ENCODE peak calls at places on chromosomes 7 and 10, in four cellular contexts. One of them, this sample, is unnamed.

GRCh38 chr7:1041471-1042160 is 2.7 kb upstream of the GPR146 start:
- DNase-seq in tibial artery: no peak
- DNase-seq in WTC11: no peak
- DNase-seq in fibroblast of mammary gland: no peak
- DNase-seq in this sample: no peak

GRCh38 chr10:123514996-123515395 is 151.2 kb upstream of the GPR26 start:
- DNase-seq in tibial artery: peak; percentile 48
- DNase-seq in WTC11: no peak
- DNase-seq in fibroblast of mammary gland: no peak
- DNase-seq in this sample: no peak

GRCh38 chr10:18829259-18829658 is 170.0 kb downstream of the ARL5B start:
- DNase-seq in tibial artery: no peak
- DNase-seq in WTC11: no peak
- DNase-seq in fibroblast of mammary gland: no peak
- DNase-seq in this sample: no peak

GRCh38 chr7:73487486-73487885 is 34.6 kb downstream of the BAZ1B start:
- DNase-seq in tibial artery: no peak
- DNase-seq in WTC11: no peak
- DNase-seq in fibroblast of mammary gland: peak; percentile 5
- DNase-seq in this sample: no peak

GRCh38 chr10:35563266-35563891 is 41.8 kb upstream of the GJD4 start:
- DNase-seq in tibial artery: no peak
- DNase-seq in WTC11: peak; percentile 66
- DNase-seq in fibroblast of mammary gland: peak; percentile 81
- DNase-seq in this sample: peak; percentile 68

GRCh38 chr7:133009426-133009825 is 72.5 kb downstream of the CHCHD3 start:
- DNase-seq in tibial artery: no peak
- DNase-seq in WTC11: no peak
- DNase-seq in fibroblast of mammary gland: no peak
- DNase-seq in this sample: no peak

GRCh38 chr7:155951554-155952158 is 139.4 kb upstream of the SHH start:
- DNase-seq in tibial artery: no peak
- DNase-seq in WTC11: no peak
- DNase-seq in fibroblast of mammary gland: peak; percentile 61
- DNase-seq in this sample: peak; percentile 90

GRCh38 chr10:127776816-127777215 is 39.8 kb downstream of the FOXI2 start:
- DNase-seq in tibial artery: no peak
- DNase-seq in WTC11: no peak
- DNase-seq in fibroblast of mammary gland: no peak
- DNase-seq in this sample: no peak

GRCh38 chr10:70925377-70926214 is 37.2 kb upstream of the PCBD1 start:
- DNase-seq in tibial artery: peak; percentile 72
- DNase-seq in WTC11: peak; percentile 77
- DNase-seq in fibroblast of mammary gland: peak; percentile 12
- DNase-seq in this sample: peak; percentile 96

GRCh38 chr10:72259491-72260214 is 14.1 kb upstream of the DDIT4 start:
- DNase-seq in tibial artery: no peak
- DNase-seq in WTC11: no peak
- DNase-seq in fibroblast of mammary gland: peak; percentile 88
- DNase-seq in this sample: no peak

GRCh38 chr10:122051609-122052385 is 62.8 kb downstream of the TACC2 start:
- DNase-seq in tibial artery: peak; percentile 83
- DNase-seq in WTC11: peak; percentile 69
- DNase-seq in fibroblast of mammary gland: peak; percentile 68
- DNase-seq in this sample: peak; percentile 90

GRCh38 chr10:125538947-125539649 is 143.9 kb downstream of the TEX36 start:
- DNase-seq in tibial artery: no peak
- DNase-seq in WTC11: no peak
- DNase-seq in fibroblast of mammary gland: no peak
- DNase-seq in this sample: no peak

GRCh38 chr10:73905256-73906018 is 5.5 kb upstream of the PLAU start:
- DNase-seq in tibial artery: no peak
- DNase-seq in WTC11: no peak
- DNase-seq in fibroblast of mammary gland: no peak
- DNase-seq in this sample: no peak

GRCh38 chr10:70940834-70941568 is 52.6 kb upstream of the PCBD1 start:
- DNase-seq in tibial artery: no peak
- DNase-seq in WTC11: no peak
- DNase-seq in fibroblast of mammary gland: peak; percentile 7
- DNase-seq in this sample: no peak

GRCh38 chr10:31761156-31761555 is 167.5 kb downstream of the ARHGAP12 start:
- DNase-seq in tibial artery: no peak
- DNase-seq in WTC11: no peak
- DNase-seq in fibroblast of mammary gland: peak; percentile 77
- DNase-seq in this sample: no peak

GRCh38 chr7:17422966-17423365 is 124.5 kb downstream of the AHR start:
- DNase-seq in tibial artery: no peak
- DNase-seq in WTC11: no peak
- DNase-seq in fibroblast of mammary gland: peak; percentile 43
- DNase-seq in this sample: no peak

GRCh38 chr10:114615600-114616007 is 42.5 kb downstream of the ABLIM1 start:
- DNase-seq in tibial artery: no peak
- DNase-seq in WTC11: no peak
- DNase-seq in fibroblast of mammary gland: no peak
- DNase-seq in this sample: no peak

GRCh38 chr10:72740526-72740925 is 48.6 kb downstream of the MCU start:
- DNase-seq in tibial artery: no peak
- DNase-seq in WTC11: no peak
- DNase-seq in fibroblast of mammary gland: peak; percentile 67
- DNase-seq in this sample: peak; percentile 31

GRCh38 chr7:32588657-32589056 is 93.4 kb downstream of the AVL9 start:
- DNase-seq in tibial artery: no peak
- DNase-seq in WTC11: no peak
- DNase-seq in fibroblast of mammary gland: peak; percentile 88
- DNase-seq in this sample: peak; percentile 66

GRCh38 chr7:156989766-156990535 is 20.5 kb downstream of the MNX1 start:
- DNase-seq in tibial artery: no peak
- DNase-seq in WTC11: no peak
- DNase-seq in fibroblast of mammary gland: no peak
- DNase-seq in this sample: peak; percentile 37

GRCh38 chr7:49166441-49166840 is 242.1 kb downstream of the CDC14C start:
- DNase-seq in tibial artery: no peak
- DNase-seq in WTC11: no peak
- DNase-seq in fibroblast of mammary gland: no peak
- DNase-seq in this sample: no peak

GRCh38 chr10:117477961-117478670 is 64.4 kb upstream of the EMX2 start:
- DNase-seq in tibial artery: no peak
- DNase-seq in WTC11: no peak
- DNase-seq in fibroblast of mammary gland: peak; percentile 86
- DNase-seq in this sample: peak; percentile 93

GRCh38 chr7:35257251-35258124 is 3.6 kb upstream of the TBX20 start:
- DNase-seq in tibial artery: no peak
- DNase-seq in WTC11: peak; percentile 42
- DNase-seq in fibroblast of mammary gland: no peak
- DNase-seq in this sample: peak; percentile 65

GRCh38 chr7:100132126-100132525 is 5.4 kb downstream of the MBLAC1 start:
- DNase-seq in tibial artery: no peak
- DNase-seq in WTC11: no peak
- DNase-seq in fibroblast of mammary gland: no peak
- DNase-seq in this sample: no peak

GRCh38 chr10:104591451-104591850 is 49.6 kb upstream of the SORCS3 start:
- DNase-seq in tibial artery: no peak
- DNase-seq in WTC11: no peak
- DNase-seq in fibroblast of mammary gland: no peak
- DNase-seq in this sample: no peak

GRCh38 chr7:66236713-66237303 is 31.7 kb downstream of the TPST1 start:
- DNase-seq in tibial artery: no peak
- DNase-seq in WTC11: no peak
- DNase-seq in fibroblast of mammary gland: no peak
- DNase-seq in this sample: peak; percentile 73

GRCh38 chr10:57664815-57665214 is 602.9 kb downstream of the IPMK start:
- DNase-seq in tibial artery: no peak
- DNase-seq in WTC11: no peak
- DNase-seq in fibroblast of mammary gland: no peak
- DNase-seq in this sample: no peak

GRCh38 chr7:15855726-15856125 is 169.2 kb upstream of the MEOX2 start:
- DNase-seq in tibial artery: no peak
- DNase-seq in WTC11: no peak
- DNase-seq in fibroblast of mammary gland: no peak
- DNase-seq in this sample: no peak

DNA sequence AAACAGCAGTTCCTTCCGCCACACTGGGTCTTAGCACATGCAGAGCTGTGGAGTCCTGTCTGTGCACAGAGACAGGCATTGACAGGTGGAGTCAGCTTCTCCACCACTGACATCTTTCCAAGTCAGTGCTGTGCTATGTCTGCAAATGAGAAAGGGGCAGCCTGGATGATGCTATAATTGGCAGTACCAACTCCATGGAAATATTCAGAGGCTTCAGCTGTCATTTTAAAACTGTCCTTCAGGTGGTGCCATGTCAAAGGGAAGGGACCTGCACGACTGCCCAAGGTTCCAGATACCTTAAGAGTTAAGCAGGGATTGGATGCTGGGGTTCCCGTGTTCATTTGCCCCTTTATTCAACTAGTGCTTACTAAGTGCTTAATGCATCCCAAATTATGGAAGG is 258.0 kb upstream of the PRKCQ start:
- DNase-seq in tibial artery: no peak
- DNase-seq in WTC11: no peak
- DNase-seq in fibroblast of mammary gland: peak; percentile 11
- DNase-seq in this sample: no peak
- TF ChIP-seq CTCF in tibial artery: no peak
- TF ChIP-seq CTCF in WTC11: no peak
- TF ChIP-seq CTCF in fibroblast of mammary gland: peak; percentile 21
- TF ChIP-seq CTCF in this sample: no peak

DNA sequence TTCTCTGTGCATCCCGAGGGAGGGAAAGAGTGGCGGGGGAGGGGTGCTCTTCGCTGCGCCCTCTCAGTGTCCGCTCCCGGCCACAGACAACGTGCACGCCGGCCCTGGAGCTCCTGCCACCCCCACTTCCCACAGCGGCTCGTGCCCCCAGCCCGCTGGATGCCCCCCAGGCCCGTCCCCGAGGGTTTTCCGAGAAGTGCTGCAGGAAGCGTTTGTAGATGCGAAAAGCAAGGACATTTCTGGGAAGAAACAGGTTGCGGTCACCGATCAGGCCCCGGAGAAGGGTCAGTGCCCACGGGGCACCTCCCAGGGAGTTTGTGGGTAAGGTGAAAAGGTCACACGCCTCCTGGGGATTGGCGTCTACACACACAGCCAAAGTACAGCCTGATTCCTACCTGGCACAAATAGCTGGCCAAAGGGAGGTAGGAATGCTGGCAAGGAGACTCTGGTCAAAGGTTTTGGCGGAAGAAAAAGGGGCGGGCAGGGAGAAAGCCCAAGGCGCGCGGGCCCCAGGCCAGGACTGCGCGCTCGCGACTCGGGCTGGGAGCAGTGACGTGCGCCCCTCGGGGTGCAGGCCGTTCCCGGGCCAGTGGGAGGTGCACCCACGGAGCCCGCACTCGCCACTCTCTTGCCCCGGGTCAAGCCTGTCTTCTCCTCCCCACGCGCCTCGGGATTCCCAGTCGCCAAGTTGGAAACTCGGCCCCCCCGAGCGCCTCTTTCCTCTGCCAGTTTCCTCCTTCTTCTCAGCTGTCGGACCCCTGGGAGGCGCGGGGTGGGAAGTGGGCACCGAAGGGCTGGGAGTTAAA is 1.5 kb upstream of the NRP1 start:
- DNase-seq in tibial artery: peak; percentile 83
- DNase-seq in WTC11: peak; percentile 36
- DNase-seq in fibroblast of mammary gland: peak; percentile 84
- DNase-seq in this sample: peak; percentile 93
- TF ChIP-seq CTCF in tibial artery: no peak
- TF ChIP-seq CTCF in WTC11: no peak
- TF ChIP-seq CTCF in fibroblast of mammary gland: no peak
- TF ChIP-seq CTCF in this sample: no peak

GRCh38 chr10:703118-703517 is 13.7 kb upstream of the DIP2C start:
- DNase-seq in tibial artery: no peak
- DNase-seq in WTC11: no peak
- DNase-seq in fibroblast of mammary gland: no peak
- DNase-seq in this sample: no peak

GRCh38 chr10:695396-695795 is 5.9 kb upstream of the DIP2C start:
- DNase-seq in tibial artery: no peak
- DNase-seq in WTC11: no peak
- DNase-seq in fibroblast of mammary gland: no peak
- DNase-seq in this sample: no peak

GRCh38 chr10:693506-693905 is 4.0 kb upstream of the DIP2C start:
- DNase-seq in tibial artery: no peak
- DNase-seq in WTC11: no peak
- DNase-seq in fibroblast of mammary gland: no peak
- DNase-seq in this sample: no peak

GRCh38 chr10:692682-693351 is 3.3 kb upstream of the DIP2C start:
- DNase-seq in tibial artery: no peak
- DNase-seq in WTC11: no peak
- DNase-seq in fibroblast of mammary gland: no peak
- DNase-seq in this sample: no peak

GRCh38 chr10:697097-697875 is 7.8 kb upstream of the DIP2C start:
- DNase-seq in tibial artery: no peak
- DNase-seq in WTC11: no peak
- DNase-seq in fibroblast of mammary gland: no peak
- DNase-seq in this sample: no peak
- TF ChIP-seq CTCF in tibial artery: no peak
- TF ChIP-seq CTCF in WTC11: no peak
- TF ChIP-seq CTCF in fibroblast of mammary gland: no peak
- TF ChIP-seq CTCF in this sample: no peak

GRCh38 chr7:158013085-158013668 is 574.4 kb downstream of the PTPRN2 start:
- DNase-seq in tibial artery: no peak
- DNase-seq in WTC11: no peak
- DNase-seq in fibroblast of mammary gland: peak; percentile 7
- DNase-seq in this sample: no peak

GRCh38 chr7:158009886-158010285 is 577.7 kb downstream of the PTPRN2 start:
- DNase-seq in tibial artery: no peak
- DNase-seq in WTC11: no peak
- DNase-seq in fibroblast of mammary gland: no peak
- DNase-seq in this sample: no peak

GRCh38 chr7:158011941-158012340 is 575.7 kb downstream of the PTPRN2 start:
- DNase-seq in tibial artery: no peak
- DNase-seq in WTC11: no peak
- DNase-seq in fibroblast of mammary gland: no peak
- DNase-seq in this sample: no peak

GRCh38 chr7:158008267-158008666 is 579.4 kb downstream of the PTPRN2 start:
- DNase-seq in tibial artery: no peak
- DNase-seq in WTC11: no peak
- DNase-seq in fibroblast of mammary gland: no peak
- DNase-seq in this sample: no peak

DNA sequence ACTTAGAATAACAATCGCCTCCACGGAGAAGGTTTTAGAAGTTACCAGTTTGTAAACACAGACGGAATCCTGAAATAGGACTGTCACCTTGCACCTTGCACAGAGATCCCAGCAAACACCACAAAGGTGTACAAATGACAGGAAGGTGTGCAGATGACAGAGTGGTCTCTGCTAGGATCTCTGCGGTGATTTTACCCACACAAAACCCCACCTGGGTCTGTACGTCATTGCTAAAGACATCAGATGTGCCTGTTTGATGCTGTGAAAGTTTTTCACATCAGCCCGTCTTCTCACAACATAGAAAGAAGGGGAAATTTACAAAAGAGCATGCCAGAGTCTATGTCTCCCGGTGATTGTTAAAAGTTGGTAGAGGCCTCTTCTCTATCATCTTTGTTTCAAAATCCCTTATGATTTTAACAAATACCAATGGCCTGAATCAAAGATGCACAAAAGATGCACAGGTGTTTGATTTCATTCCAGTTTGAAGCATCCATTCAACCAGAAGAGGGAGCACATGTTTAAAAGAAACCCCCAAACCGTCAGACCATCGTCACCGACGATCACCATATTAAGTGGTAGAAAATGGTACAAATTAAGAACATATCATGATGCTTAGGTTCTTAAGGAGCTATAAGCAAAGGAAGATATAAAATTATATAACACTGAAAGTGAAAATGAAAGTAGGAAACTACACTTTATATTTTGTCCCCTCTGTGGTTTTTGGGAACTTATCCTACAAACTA is 576.5 kb downstream of the PTPRN2 start:
- DNase-seq in tibial artery: no peak
- DNase-seq in WTC11: no peak
- DNase-seq in fibroblast of mammary gland: no peak
- DNase-seq in this sample: no peak
- TF ChIP-seq CTCF in tibial artery: no peak
- TF ChIP-seq CTCF in WTC11: no peak
- TF ChIP-seq CTCF in fibroblast of mammary gland: no peak
- TF ChIP-seq CTCF in this sample: no peak

This sample was measured in osteoblast.